ENCODE peak calls at places on chromosomes 4 and X, in nine cellular contexts. H, Q, Z, O, G, U, S, W and N are unnamed samples.

GRCh38 chr4:13542577-13543042 is 1.7 kb downstream of the NKX3-2 start:
- DNase-seq in Q (no peak), H (no peak), W (no peak), Z (peak; percentile 40), O (no peak), G (no peak), S (no peak), U (no peak), N (no peak)

GRCh38 chr4:87497141-87497540 is 32.0 kb downstream of the SPARCL1 start:
- DNase-seq in S (no peak), Q (no peak), O (peak; percentile 5), G (no peak), W (no peak), U (no peak), H (no peak), Z (no peak), N (no peak)

GRCh38 chrX:153857348-153857903 is 27.1 kb upstream of the PDZD4 start:
- DNase-seq in H (no peak), G (no peak), O (no peak), S (no peak), Z (no peak), W (no peak), Q (no peak), U (no peak), N (no peak)

GRCh38 chrX:109614951-109615350 is 10.0 kb downstream of the KCNE5 start:
- DNase-seq in Q (no peak), S (no peak), Z (no peak), H (no peak), O (no peak), G (no peak), W (no peak), U (no peak), N (no peak)

GRCh38 chr4:120536884-120537283 is 385.6 kb downstream of the PRDM5 start:
- DNase-seq in Z (no peak), S (no peak), O (no peak), U (no peak), W (no peak), G (no peak), H (no peak), Q (no peak), N (no peak)

GRCh38 chrX:21946925-21947641 is 6.6 kb downstream of the SMS start:
- DNase-seq in U (peak; percentile 40), O (no peak), S (no peak), G (no peak), H (no peak), W (no peak), Q (no peak), Z (no peak), N (no peak)

GRCh38 chrX:78105944-78106650 is 2.0 kb downstream of the PGK1 start:
- DNase-seq in S (no peak), Z (no peak), O (peak; percentile 40), G (no peak), W (no peak), H (no peak), U (no peak), Q (no peak), N (no peak)

GRCh38 chr4:80085081-80085480 is 12.1 kb upstream of the ANTXR2 start:
- DNase-seq in S (no peak), H (no peak), W (no peak), U (no peak), O (no peak), Q (no peak), Z (no peak), G (no peak), N (no peak)

GRCh38 chrX:153765138-153766079 is 1.4 kb downstream of the PLXNB3 start:
- DNase-seq in W (no peak), O (no peak), Z (peak; percentile 28), S (no peak), H (no peak), Q (no peak), G (no peak), U (no peak), N (peak; percentile 90)

GRCh38 chrX:32448320-32448719 is 763.0 kb downstream of the DMD start:
- DNase-seq in O (peak; percentile 70), U (no peak), S (no peak), H (no peak), Q (no peak), G (no peak), Z (peak; percentile 16), W (no peak), N (no peak)

GRCh38 chr4:18366762-18367358 is 345.3 kb upstream of the LCORL start:
- DNase-seq in G (no peak), Z (no peak), Q (no peak), H (peak; percentile 63), S (no peak), U (peak; percentile 17), O (peak; percentile 14), W (peak; percentile 18), N (no peak)

GRCh38 chr4:576245-576821 is at the start of gene TMEM271:
- DNase-seq in Q (no peak), O (no peak), U (no peak), W (no peak), Z (no peak), G (no peak), S (no peak), H (no peak), N (no peak)

GRCh38 chrX:19627533-19627932 is 112.2 kb upstream of the MAP3K15 start:
- DNase-seq in S (no peak), Z (no peak), G (no peak), U (no peak), Q (no peak), O (peak; percentile 36), W (no peak), H (no peak), N (no peak)

GRCh38 chr4:175561691-175562090 is 250.4 kb downstream of the GPM6A start:
- DNase-seq in H (no peak), Z (no peak), U (peak; percentile 35), S (no peak), W (no peak), O (no peak), Q (no peak), G (no peak), N (no peak)

GRCh38 chr4:101174679-101175078 is 172.6 kb downstream of the PPP3CA start:
- DNase-seq in H (no peak), S (no peak), G (no peak), Q (no peak), Z (no peak), U (no peak), W (no peak), O (no peak), N (no peak)

GRCh38 chrX:102917801-102918200 is 19.3 kb upstream of the RAB40AL start:
- DNase-seq in U (no peak), O (no peak), Q (no peak), Z (no peak), S (no peak), W (no peak), H (no peak), G (no peak), N (no peak)

GRCh38 chr4:56870927-56871326 is 36.8 kb upstream of the REST start:
- DNase-seq in U (no peak), Q (no peak), W (peak; percentile 2), Z (no peak), S (no peak), H (peak; percentile 8), G (no peak), O (no peak), N (no peak)

GRCh38 chrX:53269536-53270107 is 11.8 kb downstream of the IQSEC2 start:
- DNase-seq in W (no peak), U (no peak), Q (no peak), Z (no peak), O (no peak), G (no peak), S (no peak), H (no peak), N (no peak)

GRCh38 chr4:172983014-172983413 is 185.6 kb upstream of the GALNT7 start:
- DNase-seq in S (no peak), W (no peak), H (no peak), Q (no peak), Z (no peak), G (no peak), U (no peak), O (no peak), N (no peak)

GRCh38 chr4:74499986-74500781 is 55.2 kb downstream of the AREG start:
- DNase-seq in U (no peak), Z (no peak), S (peak; percentile 12), W (no peak), H (no peak), O (no peak), Q (no peak), G (no peak), N (no peak)

GRCh38 chr4:86091201-86091600 is 268.7 kb downstream of the MAPK10 start:
- DNase-seq in H (no peak), G (no peak), U (no peak), O (no peak), Q (no peak), W (no peak), Z (no peak), S (no peak), N (no peak)

GRCh38 chrX:130654409-130654970 is 248.5 kb downstream of the ENOX2 start:
- DNase-seq in Q (no peak), U (no peak), O (no peak), G (no peak), H (no peak), S (no peak), Z (no peak), W (no peak), N (no peak)